ENCODE peak calls at places on chromosomes 11 and 22, in four cellular contexts. Y, E, G and Z are unnamed samples.

GRCh38 chr22:43854151-43854785 is 8.0 kb downstream of the SULT4A1 start:
- DNase-seq in Y (no peak), G (no peak), E (no peak), Z (no peak)

GRCh38 chr11:76197941-76198640 is 8.2 kb downstream of the WNT11 start:
- DNase-seq in Y (no peak), E (no peak), G (no peak), Z (no peak)

GRCh38 chr11:95680169-95680929 is 109.2 kb downstream of the FAM76B start:
- DNase-seq in Y (peak), E (no peak), G (no peak), Z (no peak)

GRCh38 chr22:46086577-46087335 is 63.6 kb upstream of the PPARA start:
- DNase-seq in Y (peak), G (no peak), E (no peak), Z (no peak)

GRCh38 chr11:10770626-10771254 is 19.7 kb downstream of the CTR9 start:
- DNase-seq in E (peak), Y (peak), G (peak), Z (peak)

GRCh38 chr11:130162733-130163132 is 3.2 kb downstream of the ST14 start:
- DNase-seq in Y (no peak), E (no peak), G (peak), Z (no peak)

GRCh38 chr11:63916837-63917684 is at the start of gene RCOR2:
- DNase-seq in E (peak), Y (peak), G (peak), Z (no peak)

GRCh38 chr11:73729594-73730206 is 31.2 kb downstream of the RAB6A start:
- DNase-seq in Y (no peak), E (peak), G (no peak), Z (no peak)

GRCh38 chr11:34355726-34356125 is 2.1 kb downstream of the ABTB2 start:
- DNase-seq in G (no peak), E (no peak), Y (no peak), Z (no peak)

GRCh38 chr11:34354782-34355181 is 3.0 kb downstream of the ABTB2 start:
- DNase-seq in Y (peak), E (no peak), G (no peak), Z (no peak)

GRCh38 chr11:34356576-34356917 is 1.3 kb downstream of the ABTB2 start:
- DNase-seq in Y (peak), G (no peak), E (no peak), Z (no peak)

GRCh38 chr11:34356918-34357645 is 728 bp downstream of the ABTB2 start:
- DNase-seq in Y (peak), E (no peak), G (peak), Z (no peak)

GRCh38 chr11:34356130-34356529 is 1.7 kb downstream of the ABTB2 start:
- DNase-seq in E (no peak), Y (no peak), G (no peak), Z (no peak)
- TF ChIP-seq CTCF in E (peak), Y (no peak), G (no peak), Z (peak)

DNA sequence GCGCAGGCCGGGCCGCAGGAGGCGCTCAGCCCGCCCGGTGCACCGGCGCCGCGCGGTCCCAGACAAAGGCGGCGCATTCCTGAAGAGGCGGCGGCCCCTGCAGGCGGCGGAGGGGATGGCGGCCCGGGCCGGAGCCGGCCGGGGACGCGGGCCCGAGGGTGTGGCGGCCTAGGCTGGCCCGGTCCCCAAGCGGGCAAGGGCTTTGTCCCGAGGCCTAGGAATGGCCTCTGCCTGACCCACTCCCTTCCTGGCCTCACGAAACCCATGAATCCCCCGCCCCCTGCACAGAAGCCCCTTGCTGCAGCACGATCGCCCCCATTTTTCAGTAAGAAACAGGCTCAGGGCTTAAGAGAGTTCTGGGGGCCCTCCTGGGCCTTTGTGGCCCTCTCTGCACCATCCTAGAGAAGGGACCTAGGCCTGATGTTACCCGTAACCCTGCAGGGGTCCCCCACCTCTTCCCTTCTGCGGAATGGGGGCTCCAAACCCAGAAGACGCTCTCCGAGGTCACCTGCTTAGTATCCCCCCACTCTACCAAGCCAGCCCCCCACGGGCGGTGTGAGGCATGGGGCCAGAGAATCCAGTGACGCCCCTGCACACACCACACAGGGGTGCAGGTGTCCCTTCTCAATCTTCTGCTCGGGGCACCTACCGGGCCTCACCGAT is 363 bp upstream of the RTN4R start:
- DNase-seq in Y (peak), G (peak), E (peak), Z (no peak)
- H3K4me3 ChIP-seq in Y (no peak), G (no peak), E (peak), Z (peak)

DNA sequence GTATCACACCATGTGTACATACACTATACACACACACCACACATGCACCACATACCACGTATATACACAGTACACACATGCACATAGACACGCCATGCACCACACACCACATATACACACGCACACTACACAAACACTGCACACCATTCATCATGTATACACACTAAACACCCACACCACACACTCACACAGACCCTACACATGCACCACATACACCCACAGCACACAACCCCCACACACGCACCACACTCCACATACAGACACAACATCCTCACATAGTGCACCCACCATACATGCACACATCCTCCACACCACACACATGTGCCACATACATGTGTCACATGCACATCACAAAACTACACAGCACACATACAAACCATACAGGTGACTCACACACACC is 397.1 kb downstream of the TBC1D22A start:
- DNase-seq in G (no peak), E (no peak), Y (no peak), Z (no peak)
- TF ChIP-seq CTCF in G (no peak), E (no peak), Y (no peak), Z (no peak)

GRCh38 chr11:17718510-17718962 is 835 bp upstream of the MYOD1 start:
- DNase-seq in G (no peak), Y (no peak), E (no peak), Z (no peak)
- H3K4me3 ChIP-seq in G (no peak), Y (no peak), E (no peak), Z (no peak)

GRCh38 chr11:68460741-68461283 is at the start of gene PPP6R3:
- DNase-seq in G (no peak), E (peak), Y (no peak), Z (no peak)
- TF ChIP-seq CTCF in G (no peak), E (no peak), Y (no peak), Z (no peak)